ENCODE peak calls at places on chromosomes 5 and 9, in seven cellular contexts. R, X, A, L, H, E and Y are unnamed samples.

GRCh38 chr9:110546411-110546871 is 33.1 kb downstream of the SVEP1 start:
- DNase-seq in R (no peak), X (no peak), A (peak), L (no peak), H (no peak), E (no peak), Y (peak)

GRCh38 chr5:179377421-179378115 is 32.3 kb upstream of the ADAMTS2 start:
- DNase-seq in R (no peak), X (no peak), A (no peak), L (peak), H (no peak), E (no peak), Y (peak)

GRCh38 chr5:173581408-173582197 is 34.8 kb downstream of the BOD1 start:
- DNase-seq in R (no peak), X (peak), A (peak), L (peak), H (peak), E (peak), Y (no peak)

GRCh38 chr9:31445960-31446359 is 938.5 kb upstream of the ACO1 start:
- DNase-seq in R (no peak), X (no peak), A (no peak), L (no peak), H (no peak), E (no peak), Y (no peak)

GRCh38 chr9:110048473-110048975 is 159.4 kb downstream of the C9orf152 start:
- DNase-seq in R (peak), X (peak), A (no peak), L (peak), H (peak), E (peak), Y (no peak)

GRCh38 chr5:144864113-144864512 is 693.4 kb downstream of the KCTD16 start:
- DNase-seq in R (no peak), X (no peak), A (no peak), L (no peak), H (no peak), E (no peak), Y (no peak)

GRCh38 chr5:34043099-34043876 is at the start of gene C1QTNF3:
- DNase-seq in R (no peak), X (no peak), A (no peak), L (no peak), H (no peak), E (no peak), Y (no peak)

GRCh38 chr9:16639644-16640043 is 230.8 kb downstream of the BNC2 start:
- DNase-seq in R (no peak), X (no peak), A (no peak), L (no peak), H (no peak), E (no peak), Y (no peak)

GRCh38 chr5:176731506-176732192 is 78.7 kb upstream of the UNC5A start:
- DNase-seq in R (no peak), X (no peak), A (no peak), L (no peak), H (no peak), E (no peak), Y (no peak)

GRCh38 chr9:130701059-130702022 is 7.8 kb downstream of the EXOSC2 start:
- DNase-seq in R (no peak), X (no peak), A (peak), L (peak), H (peak), E (peak), Y (no peak)

GRCh38 chr9:131709741-131710499 is 30.0 kb downstream of the RAPGEF1 start:
- DNase-seq in R (peak), X (no peak), A (no peak), L (no peak), H (no peak), E (no peak), Y (no peak)

GRCh38 chr5:52674815-52675545 is 112.7 kb upstream of the ITGA1 start:
- DNase-seq in R (no peak), X (no peak), A (no peak), L (no peak), H (no peak), E (no peak), Y (no peak)

GRCh38 chr9:127651697-127652610 is 39.9 kb downstream of the STXBP1 start:
- DNase-seq in R (no peak), X (no peak), A (no peak), L (no peak), H (no peak), E (peak), Y (no peak)

GRCh38 chr5:59592101-59592500 is 301.4 kb downstream of the PDE4D start:
- DNase-seq in R (no peak), X (no peak), A (no peak), L (no peak), H (no peak), E (no peak), Y (no peak)

GRCh38 chr5:16759147-16759800 is 142.5 kb upstream of the RETREG1 start:
- DNase-seq in R (peak), X (no peak), A (no peak), L (no peak), H (no peak), E (no peak), Y (no peak)

GRCh38 chr5:146751781-146752401 is 126.7 kb downstream of the PPP2R2B start:
- DNase-seq in R (peak), X (no peak), A (no peak), L (no peak), H (no peak), E (no peak), Y (no peak)

GRCh38 chr9:86246752-86247161 is 12.7 kb downstream of the C9orf153 start:
- DNase-seq in R (peak), X (no peak), A (peak), L (no peak), H (no peak), E (peak), Y (no peak)

GRCh38 chr5:81768960-81769452 is 18.1 kb upstream of the SSBP2 start:
- DNase-seq in R (no peak), X (peak), A (peak), L (no peak), H (no peak), E (no peak), Y (no peak)

GRCh38 chr9:5625916-5626315 is 3.0 kb upstream of the RIC1 start:
- DNase-seq in R (no peak), X (no peak), A (no peak), L (no peak), H (no peak), E (no peak), Y (no peak)

GRCh38 chr9:83280259-83280658 is 217.3 kb upstream of the RASEF start:
- DNase-seq in R (no peak), X (no peak), A (no peak), L (no peak), H (no peak), E (no peak), Y (no peak)

GRCh38 chr9:71797266-71797665 is 29.0 kb upstream of the CEMIP2 start:
- DNase-seq in R (no peak), X (no peak), A (no peak), L (no peak), H (no peak), E (no peak), Y (no peak)

GRCh38 chr5:151870820-151871219 is 53.8 kb downstream of the GLRA1 start:
- DNase-seq in R (no peak), X (no peak), A (no peak), L (no peak), H (no peak), E (peak), Y (no peak)

GRCh38 chr5:51652980-51653379 is 269.7 kb downstream of the ISL1 start:
- DNase-seq in R (no peak), X (no peak), A (no peak), L (no peak), H (no peak), E (no peak), Y (no peak)

GRCh38 chr5:161190778-161191177 is 338.8 kb upstream of the ATP10B start:
- DNase-seq in R (no peak), X (no peak), A (no peak), L (no peak), H (no peak), E (no peak), Y (no peak)

GRCh38 chr5:80026841-80027240 is 8.3 kb upstream of the THBS4 start:
- DNase-seq in R (no peak), X (no peak), A (no peak), L (no peak), H (no peak), E (no peak), Y (no peak)

GRCh38 chr9:35164711-35165110 is 2.9 kb downstream of the UNC13B start:
- DNase-seq in R (no peak), X (no peak), A (no peak), L (no peak), H (no peak), E (peak), Y (no peak)

GRCh38 chr5:180691046-180691445 is 41.6 kb upstream of the FLT4 start:
- DNase-seq in R (no peak), X (no peak), A (no peak), L (no peak), H (no peak), E (no peak), Y (no peak)

GRCh38 chr9:29965834-29966233 is 2392.6 kb upstream of the C9orf72 start:
- DNase-seq in R (no peak), X (no peak), A (no peak), L (no peak), H (no peak), E (no peak), Y (no peak)

GRCh38 chr5:140205952-140206351 is 31.0 kb downstream of the CYSTM1 start:
- DNase-seq in R (no peak), X (no peak), A (no peak), L (no peak), H (peak), E (no peak), Y (no peak)

GRCh38 chr5:80408475-80408875 is 611 bp downstream of the ZFYVE16 start:
- DNase-seq in R (no peak), X (no peak), A (peak), L (peak), H (no peak), E (peak), Y (peak)

GRCh38 chr9:136107155-136107952 is 11.3 kb downstream of the TMEM250 start:
- DNase-seq in R (no peak), X (no peak), A (no peak), L (peak), H (no peak), E (peak), Y (no peak)
- TF ChIP-seq JUND in R (no peak), X (no peak), A (no peak), L (no peak), H (no peak), E (no peak), Y (no peak)

DNA sequence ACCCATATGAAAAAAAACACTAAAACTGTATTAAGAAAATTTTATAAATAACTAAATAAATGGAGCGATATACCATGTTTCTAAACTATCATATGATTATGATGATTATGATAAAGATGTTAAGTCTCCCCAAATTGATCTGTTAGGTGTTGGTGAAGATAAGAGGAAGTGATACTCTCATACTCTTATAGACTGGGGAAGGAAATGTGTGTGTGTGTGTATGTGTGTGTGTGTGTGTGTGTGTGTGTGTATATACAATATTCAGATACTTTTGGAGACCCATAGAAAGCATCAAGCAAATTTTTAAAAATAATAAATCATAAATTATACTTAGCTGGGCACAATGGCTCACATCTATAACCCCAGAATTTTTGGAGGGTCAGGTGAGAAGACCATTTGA is 62.9 kb downstream of the TMEM232 start:
- DNase-seq in R (no peak), X (no peak), A (no peak), L (no peak), H (no peak), E (no peak), Y (no peak)
- TF ChIP-seq JUND in R (no peak), X (no peak), A (no peak), L (no peak), H (no peak), E (no peak), Y (no peak)

GRCh38 chr5:65482727-65483473 is 1.2 kb upstream of the ADAMTS6 start:
- DNase-seq in R (peak), X (no peak), A (peak), L (peak), H (peak), E (peak), Y (peak)
- TF ChIP-seq JUND in R (no peak), X (no peak), A (no peak), L (peak), H (no peak), E (no peak), Y (no peak)

GRCh38 chr9:34035656-34036055 is 13.0 kb downstream of the UBAP2 start:
- DNase-seq in R (no peak), X (no peak), A (peak), L (no peak), H (no peak), E (no peak), Y (peak)
- TF ChIP-seq JUND in R (no peak), X (no peak), A (no peak), L (no peak), H (no peak), E (no peak), Y (no peak)

GRCh38 chr5:4058899-4059298 is 463.3 kb downstream of the IRX1 start:
- DNase-seq in R (no peak), X (no peak), A (no peak), L (no peak), H (no peak), E (no peak), Y (no peak)
- TF ChIP-seq JUND in R (no peak), X (no peak), A (no peak), L (no peak), H (no peak), E (no peak), Y (no peak)

GRCh38 chr5:31809037-31809910 is 170.3 kb downstream of the PDZD2 start:
- DNase-seq in R (no peak), X (peak), A (peak), L (peak), H (peak), E (peak), Y (peak)
- TF ChIP-seq JUND in R (no peak), X (no peak), A (no peak), L (no peak), H (no peak), E (no peak), Y (no peak)

DNA sequence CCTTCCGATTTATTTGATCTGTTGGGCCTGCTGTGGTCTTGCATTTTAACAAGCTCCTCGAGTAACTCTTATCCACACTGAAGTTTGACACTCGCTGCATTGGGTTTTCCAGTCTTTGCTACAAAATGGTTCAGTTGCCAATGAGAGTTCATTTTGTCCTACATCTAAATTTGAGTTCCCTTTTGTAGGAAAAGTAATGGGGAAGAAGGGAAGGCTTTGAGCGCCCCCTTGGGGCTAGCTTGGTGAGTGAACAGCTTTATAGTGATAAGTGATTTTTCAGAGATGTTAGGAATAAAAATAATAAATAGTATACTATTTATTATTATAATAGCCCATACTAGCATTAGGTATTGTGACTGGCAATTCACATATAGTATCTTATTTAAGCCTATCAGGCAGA is 89.9 kb upstream of the GNAQ start:
- DNase-seq in R (no peak), X (peak), A (peak), L (peak), H (peak), E (peak), Y (peak)
- TF ChIP-seq JUND in R (no peak), X (no peak), A (no peak), L (no peak), H (no peak), E (no peak), Y (no peak)